ENCODE peak calls at places on chromosomes 12 and 14, in four cellular contexts. N is SK-N-SH, P is GM12878, J is spleen. H is an unnamed sample.

GRCh38 chr14:82354126-82354525 is 820.5 kb upstream of the SEL1L start:
- DNase-seq in N (no peak), P (no peak), J (no peak), H (no peak)

GRCh38 chr14:72891666-72892102 is 2.2 kb downstream of the DPF3 start:
- DNase-seq in N (peak; percentile 47), P (no peak), J (no peak), H (no peak)

GRCh38 chr12:10612954-10613333 is 465 bp downstream of the MAGOHB start:
- DNase-seq in N (no peak), P (no peak), J (no peak), H (no peak)

GRCh38 chr14:72948481-72949138 is 22.3 kb downstream of the DCAF4 start:
- DNase-seq in N (peak; percentile 70), P (peak; percentile 11), J (no peak), H (no peak)

GRCh38 chr12:88472775-88473174 is 107.5 kb downstream of the KITLG start:
- DNase-seq in N (no peak), P (no peak), J (no peak), H (no peak)

GRCh38 chr12:130879212-130879686 is 7.4 kb downstream of the RAN start:
- DNase-seq in N (peak; percentile 30), P (peak; percentile 69), J (peak; percentile 82), H (peak; percentile 61)

GRCh38 chr12:4012977-4013968 is 140.1 kb upstream of the PARP11 start:
- DNase-seq in N (no peak), P (no peak), J (no peak), H (no peak)

GRCh38 chr12:1846421-1847405 is 26.3 kb downstream of the LRTM2 start:
- DNase-seq in N (no peak), P (no peak), J (no peak), H (peak; percentile 41)

GRCh38 chr14:47102472-47102871 is 450.9 kb upstream of the RPL10L start:
- DNase-seq in N (no peak), P (no peak), J (no peak), H (no peak)

GRCh38 chr14:21024668-21025373 is at the start of gene NDRG2:
- DNase-seq in N (peak; percentile 95), P (no peak), J (peak; percentile 94), H (peak; percentile 94)

GRCh38 chr14:74898694-74899093 is 17.0 kb downstream of the DLST start:
- DNase-seq in N (no peak), P (no peak), J (no peak), H (no peak)

GRCh38 chr12:10672231-10672868 is 1.5 kb downstream of the STYK1 start:
- DNase-seq in N (no peak), P (no peak), J (no peak), H (no peak)

GRCh38 chr12:97142737-97143450 is 235.8 kb downstream of the NEDD1 start:
- DNase-seq in N (no peak), P (no peak), J (no peak), H (no peak)

GRCh38 chr14:100526057-100526456 is 61.2 kb downstream of the BEGAIN start:
- DNase-seq in N (no peak), P (no peak), J (peak; percentile 48), H (peak; percentile 50)

GRCh38 chr14:77882631-77883030 is 82.7 kb downstream of the ADCK1 start:
- DNase-seq in N (peak; percentile 60), P (no peak), J (peak; percentile 34), H (no peak)

GRCh38 chr12:49092816-49093406 is 1.7 kb downstream of the DHH start:
- DNase-seq in N (no peak), P (no peak), J (no peak), H (no peak)

GRCh38 chr12:113086249-113087164 is 30.0 kb downstream of the DTX1 start:
- DNase-seq in N (no peak), P (peak; percentile 62), J (peak; percentile 88), H (no peak)

GRCh38 chr12:128607606-128608005 is 216.2 kb downstream of the SLC15A4 start:
- DNase-seq in N (no peak), P (no peak), J (no peak), H (no peak)

GRCh38 chr14:37122288-37122687 is 50.1 kb downstream of the SLC25A21 start:
- DNase-seq in N (no peak), P (no peak), J (no peak), H (no peak)

GRCh38 chr12:124779161-124780141 is 84.2 kb downstream of the SCARB1 start:
- DNase-seq in N (no peak), P (peak; percentile 61), J (no peak), H (no peak)

GRCh38 chr12:121784460-121784859 is 9.0 kb downstream of the RHOF start:
- DNase-seq in N (no peak), P (no peak), J (no peak), H (no peak)

GRCh38 chr14:33851931-33852330 is 98.9 kb downstream of the EGLN3 start:
- DNase-seq in N (no peak), P (no peak), J (no peak), H (no peak)

GRCh38 chr12:19306366-19306765 is 132.9 kb upstream of the AEBP2 start:
- DNase-seq in N (no peak), P (no peak), J (no peak), H (no peak)

GRCh38 chr14:68910540-68910939 is 68.6 kb downstream of the ACTN1 start:
- DNase-seq in N (no peak), P (no peak), J (no peak), H (no peak)

GRCh38 chr12:117850048-117850447 is 118.7 kb downstream of the KSR2 start:
- DNase-seq in N (peak; percentile 81), P (no peak), J (no peak), H (no peak)

GRCh38 chr12:124544311-124544970 is 23.0 kb downstream of the NCOR2 start:
- DNase-seq in N (peak; percentile 89), P (no peak), J (peak; percentile 78), H (no peak)

GRCh38 chr14:29601559-29602109 is 326.0 kb downstream of the PRKD1 start:
- DNase-seq in N (no peak), P (no peak), J (no peak), H (no peak)

GRCh38 chr14:38197761-38198345 is 9.9 kb upstream of the SSTR1 start:
- DNase-seq in N (no peak), P (no peak), J (no peak), H (no peak)

GRCh38 chr14:56412453-56413434 is 166.9 kb upstream of the TMEM260 start:
- DNase-seq in N (no peak), P (no peak), J (no peak), H (no peak)
- TF ChIP-seq POLR2AphosphoS5 in N (no peak), P (no peak), J (no peak), H (no peak)

GRCh38 chr14:104157303-104157928 is 19.0 kb downstream of the KIF26A start:
- DNase-seq in N (peak; percentile 81), P (no peak), J (no peak), H (no peak)
- TF ChIP-seq CTCF in N (peak; percentile 16), P (no peak), J (no peak), H (no peak)

GRCh38 chr12:57454566-57455373 is at the start of gene INHBE:
- DNase-seq in N (no peak), P (no peak), J (peak; percentile 72), H (no peak)

GRCh38 chr12:57456737-57457490 is 1.8 kb downstream of the INHBE start:
- DNase-seq in N (no peak), P (no peak), J (peak; percentile 53), H (no peak)

GRCh38 chr12:57455374-57456144 is 452 bp downstream of the INHBE start:
- DNase-seq in N (no peak), P (no peak), J (peak; percentile 68), H (no peak)

GRCh38 chr12:57454213-57454565 is 918 bp upstream of the INHBE start:
- DNase-seq in N (no peak), P (no peak), J (no peak), H (no peak)

GRCh38 chr12:57456145-57456700 is 1.1 kb downstream of the INHBE start:
- DNase-seq in N (no peak), P (no peak), J (peak; percentile 76), H (no peak)
- TF ChIP-seq POLR2AphosphoS5 in N (no peak), P (no peak), J (no peak), H (no peak)

DNA sequence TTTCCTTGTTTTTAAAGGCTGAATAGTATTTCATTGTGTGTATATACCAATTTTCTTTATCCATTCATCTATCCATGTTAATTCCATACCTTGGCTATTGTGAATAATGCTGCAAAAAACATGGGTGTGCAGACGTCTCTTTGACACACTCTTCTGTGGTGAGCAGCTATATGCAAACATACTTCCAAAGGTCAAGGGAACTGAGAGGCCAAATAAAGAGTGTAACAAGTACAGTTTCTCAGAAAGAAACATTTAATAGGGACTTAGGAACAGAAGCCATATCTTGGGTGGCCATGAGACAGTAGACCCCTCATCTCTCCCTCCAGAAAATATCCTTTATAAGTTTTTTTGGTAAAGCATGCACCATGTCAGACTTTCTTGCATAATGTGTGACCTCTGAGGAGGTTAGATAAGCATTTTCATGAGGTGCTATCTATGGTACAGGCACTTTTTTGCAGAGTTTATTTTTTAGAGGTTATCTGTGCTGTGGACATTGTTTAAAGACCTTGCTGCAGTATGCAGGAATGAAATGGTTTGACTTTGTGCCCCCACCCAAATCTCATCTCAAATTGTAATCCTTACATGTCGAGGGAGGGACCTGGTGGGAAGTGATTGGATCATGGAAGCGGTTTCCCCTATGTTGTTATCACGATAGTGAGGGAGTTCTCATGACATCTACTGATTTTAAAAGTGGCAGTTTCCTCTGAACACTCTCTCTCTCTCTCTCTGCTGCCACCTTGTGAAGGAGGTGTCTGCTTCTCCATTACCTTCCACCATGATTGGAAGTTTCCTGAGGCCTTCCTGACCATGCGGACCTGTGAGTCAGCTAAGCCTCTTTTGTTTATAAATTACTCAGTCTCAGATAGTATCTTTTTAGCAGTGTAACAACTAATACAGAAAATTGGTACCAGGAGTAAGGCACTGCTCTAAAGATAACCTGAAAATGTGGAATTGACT is 1202.3 kb downstream of the GALC start:
- DNase-seq in N (no peak), P (no peak), J (no peak), H (no peak)
- TF ChIP-seq CTCF in N (no peak), P (no peak), J (no peak), H (no peak)

GRCh38 chr12:14187966-14188365 is 177.5 kb upstream of the ATF7IP start:
- DNase-seq in N (no peak), P (no peak), J (no peak), H (no peak)

GRCh38 chr12:14191612-14192011 is 173.9 kb upstream of the ATF7IP start:
- DNase-seq in N (no peak), P (no peak), J (no peak), H (no peak)

GRCh38 chr12:14190694-14191093 is 174.8 kb upstream of the ATF7IP start:
- DNase-seq in N (no peak), P (no peak), J (no peak), H (no peak)

GRCh38 chr12:14186193-14186502 is 179.3 kb upstream of the ATF7IP start:
- DNase-seq in N (no peak), P (no peak), J (no peak), H (no peak)

GRCh38 chr12:14188761-14189160 is 176.7 kb upstream of the ATF7IP start:
- DNase-seq in N (no peak), P (no peak), J (no peak), H (no peak)
- TF ChIP-seq POLR2AphosphoS5 in N (no peak), P (no peak), J (no peak), H (no peak)

DNA sequence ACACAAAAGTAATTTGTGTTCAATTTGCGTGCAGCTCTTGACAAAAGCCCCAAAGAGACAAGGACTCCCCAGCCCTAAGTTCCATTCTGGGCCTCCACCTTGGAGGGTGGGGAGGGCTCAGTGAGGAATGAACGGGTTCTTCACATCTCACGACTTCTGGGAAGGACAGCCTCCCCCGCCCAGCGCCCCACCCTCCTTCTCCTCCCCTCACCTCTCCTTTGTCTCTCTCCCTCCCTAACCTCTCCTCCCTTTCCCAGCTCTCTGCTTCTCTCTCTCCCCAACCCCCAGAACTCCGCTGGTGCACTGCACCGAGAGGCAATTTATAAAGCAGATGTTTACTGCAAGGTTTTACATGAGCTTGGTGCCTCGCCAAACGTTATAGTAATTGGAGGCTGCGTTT is 43.0 kb upstream of the FAM222A start:
- DNase-seq in N (peak; percentile 38), P (no peak), J (peak; percentile 25), H (no peak)
- TF ChIP-seq CTCF in N (no peak), P (no peak), J (no peak), H (no peak)

H was measured in sigmoid colon.